ENCODE peak calls at places on chromosomes 4 and X, in eight cellular contexts. N is foreskin fibroblast; O is CD4-positive, alpha-beta memory T cell; T is H7; V is fibroblast of pulmonary artery; D is mesendoderm; E is activated B cell treated with CpG ODN at 0.5 μM for 24 hours; W is SK-N-SH. U is an unnamed sample.

GRCh38 chrX:24398766-24399165 is 38.3 kb downstream of the SUPT20HL1 start:
- DNase-seq in N (no peak), O (no peak), T (no peak), V (no peak), D (no peak), E (no peak), W (no peak), U (no peak)

GRCh38 chr4:159227984-159228383 is 125.1 kb downstream of the RAPGEF2 start:
- DNase-seq in N (peak), O (no peak), T (no peak), V (peak), D (peak), E (no peak), W (peak), U (no peak)

GRCh38 chrX:71938371-71938770 is 27.7 kb downstream of the NHSL2 start:
- DNase-seq in N (no peak), O (no peak), T (no peak), V (peak), D (no peak), E (no peak), W (no peak), U (no peak)

GRCh38 chr4:4829837-4830236 is 29.6 kb upstream of the MSX1 start:
- DNase-seq in N (no peak), O (no peak), T (no peak), V (no peak), D (no peak), E (no peak), W (no peak), U (no peak)

GRCh38 chr4:128660361-128660964 is 149.0 kb upstream of the JADE1 start:
- DNase-seq in N (peak), O (no peak), T (no peak), V (peak), D (no peak), E (no peak), W (no peak), U (no peak)

GRCh38 chr4:100891808-100892207 is 374.0 kb upstream of the EMCN start:
- DNase-seq in N (no peak), O (no peak), T (no peak), V (no peak), D (no peak), E (no peak), W (no peak), U (no peak)

GRCh38 chrX:9610774-9611392 is 146.0 kb downstream of the TBL1X start:
- DNase-seq in N (no peak), O (no peak), T (no peak), V (peak), D (no peak), E (no peak), W (no peak), U (no peak)

GRCh38 chr4:41933997-41934812 is 1.0 kb upstream of the TMEM33 start:
- DNase-seq in N (no peak), O (no peak), T (no peak), V (no peak), D (no peak), E (no peak), W (no peak), U (no peak)

GRCh38 chrX:819684-820083 is 189.1 kb downstream of the SHOX start:
- DNase-seq in N (no peak), O (no peak), T (no peak), V (no peak), D (no peak), E (no peak), W (no peak), U (no peak)

GRCh38 chr4:183797445-183798248 is 107.5 kb upstream of the STOX2 start:
- DNase-seq in N (peak), O (peak), T (peak), V (peak), D (peak), E (no peak), W (peak), U (no peak)

GRCh38 chrX:2442694-2443093 is 58.1 kb downstream of the DHRSX start:
- DNase-seq in N (no peak), O (no peak), T (no peak), V (no peak), D (no peak), E (no peak), W (no peak), U (no peak)

GRCh38 chr4:73603854-73604584 is 16.2 kb downstream of the RASSF6 start:
- DNase-seq in N (no peak), O (no peak), T (no peak), V (peak), D (no peak), E (no peak), W (no peak), U (no peak)

GRCh38 chr4:126915999-126916625 is 716.6 kb upstream of the INTU start:
- DNase-seq in N (no peak), O (no peak), T (no peak), V (peak), D (no peak), E (no peak), W (no peak), U (no peak)

GRCh38 chrX:144715356-144715755 is 531.9 kb upstream of the SPANXN1 start:
- DNase-seq in N (no peak), O (no peak), T (no peak), V (peak), D (no peak), E (no peak), W (no peak), U (no peak)

GRCh38 chrX:136209016-136209738 is 42.0 kb downstream of the MAP7D3 start:
- DNase-seq in N (no peak), O (peak), T (peak), V (peak), D (peak), E (no peak), W (peak), U (peak)

GRCh38 chr4:108166441-108167315 is 2.1 kb downstream of the LEF1 start:
- DNase-seq in N (no peak), O (peak), T (peak), V (no peak), D (peak), E (peak), W (peak), U (peak)

GRCh38 chrX:152904151-152905080 is 6.5 kb downstream of the ZNF185 start:
- DNase-seq in N (peak), O (peak), T (peak), V (peak), D (peak), E (peak), W (peak), U (peak)

GRCh38 chr4:149344436-149344835 is 471.2 kb downstream of the IQCM start:
- DNase-seq in N (peak), O (no peak), T (no peak), V (peak), D (no peak), E (no peak), W (no peak), U (no peak)

GRCh38 chr4:147103403-147103946 is 157.8 kb upstream of the TTC29 start:
- DNase-seq in N (peak), O (no peak), T (no peak), V (peak), D (no peak), E (no peak), W (no peak), U (no peak)

GRCh38 chr4:123952530-123953274 is 556.1 kb downstream of the SPRY1 start:
- DNase-seq in N (peak), O (no peak), T (peak), V (peak), D (peak), E (no peak), W (no peak), U (no peak)

U was measured in immature natural killer cell.